ENCODE peak calls at places on chromosomes 3 and 15, in ten cellular contexts. D is memory B cell; V is stimulated activated CD8-positive, alpha-beta memory T cell treated with anti-CD3 and anti-CD28 coated beads, Interleukin-4, amount 100 ng/mL, for 24 hours; P is NCI-H460; F is activated naive CD4-positive, alpha-beta T cell treated with Interleukin-2 at 50 U/mL for 16 hours; Y is NCI-H1105 treated with DMSO at 0.1 percent for 48 hours; X is stimulated activated CD4-positive, alpha-beta T cell treated with anti-CD3 and anti-CD28 coated beads, Interleukin-1b, Interleukin-23, amount 100 ng/mL, for 4 hours; T is dorsolateral prefrontal cortex; U is GM20000; R is progenitor cell of endocrine pancreas. M is an unnamed sample.

GRCh38 chr15:93037341-93038063 is 51.5 kb downstream of the RGMA start:
- DNase-seq in D (no peak), V (no peak), P (no peak), F (no peak), Y (no peak), X (no peak), T (no peak), U (peak; percentile 15), R (no peak), M (no peak)

GRCh38 chr15:75647370-75648155 is at the start of gene SNX33:
- DNase-seq in D (peak; percentile 32), V (peak; percentile 38), P (peak; percentile 50), F (peak; percentile 61), Y (peak; percentile 3), X (peak; percentile 36), T (no peak), U (peak; percentile 84), R (peak; percentile 57), M (no peak)

GRCh38 chr3:51539291-51539891 is 872 bp downstream of the RAD54L2 start:
- DNase-seq in D (no peak), V (peak; percentile 26), P (no peak), F (peak; percentile 63), Y (no peak), X (peak; percentile 27), T (no peak), U (peak; percentile 43), R (no peak), M (peak; percentile 38)

GRCh38 chr3:172666181-172666872 is 44.5 kb downstream of the NCEH1 start:
- DNase-seq in D (no peak), V (no peak), P (no peak), F (no peak), Y (no peak), X (no peak), T (no peak), U (no peak), R (no peak), M (no peak)

GRCh38 chr15:88982304-88982945 is 69.2 kb upstream of the MFGE8 start:
- DNase-seq in D (no peak), V (no peak), P (no peak), F (no peak), Y (no peak), X (no peak), T (no peak), U (peak; percentile 76), R (no peak), M (no peak)

GRCh38 chr3:179788996-179789395 is 136.2 kb downstream of the USP13 start:
- DNase-seq in D (no peak), V (no peak), P (no peak), F (no peak), Y (no peak), X (no peak), T (no peak), U (no peak), R (no peak), M (no peak)

GRCh38 chr3:77281721-77282120 is 241.8 kb downstream of the ROBO2 start:
- DNase-seq in D (no peak), V (no peak), P (no peak), F (no peak), Y (no peak), X (no peak), T (no peak), U (no peak), R (no peak), M (no peak)

GRCh38 chr3:111768571-111769100 is 90.4 kb upstream of the PHLDB2 start:
- DNase-seq in D (no peak), V (no peak), P (no peak), F (no peak), Y (no peak), X (no peak), T (no peak), U (no peak), R (no peak), M (peak; percentile 97)

GRCh38 chr3:126523745-126524428 is at the start of gene CHST13:
- DNase-seq in D (no peak), V (no peak), P (peak; percentile 19), F (no peak), Y (peak; percentile 33), X (no peak), T (no peak), U (no peak), R (no peak), M (no peak)

GRCh38 chr3:23165571-23165970 is 37.6 kb upstream of the UBE2E2 start:
- DNase-seq in D (no peak), V (no peak), P (no peak), F (no peak), Y (no peak), X (no peak), T (no peak), U (no peak), R (no peak), M (no peak)

GRCh38 chr3:51931756-51932155 is 9.9 kb downstream of the RRP9 start:
- DNase-seq in D (no peak), V (no peak), P (no peak), F (no peak), Y (no peak), X (no peak), T (no peak), U (no peak), R (no peak), M (no peak)

GRCh38 chr3:23601020-23601822 is 204.5 kb upstream of the UBE2E1 start:
- DNase-seq in D (no peak), V (no peak), P (no peak), F (no peak), Y (no peak), X (no peak), T (no peak), U (no peak), R (no peak), M (peak; percentile 39)

GRCh38 chr3:182808041-182808765 is 14.9 kb downstream of the ATP11B start:
- DNase-seq in D (no peak), V (no peak), P (no peak), F (no peak), Y (no peak), X (no peak), T (no peak), U (no peak), R (no peak), M (no peak)

GRCh38 chr3:160279657-160280056 is 54.4 kb downstream of the C3orf80 start:
- DNase-seq in D (no peak), V (no peak), P (no peak), F (no peak), Y (no peak), X (no peak), T (no peak), U (no peak), R (no peak), M (no peak)

GRCh38 chr3:137035631-137036030 is 77.8 kb downstream of the IL20RB start:
- DNase-seq in D (no peak), V (no peak), P (no peak), F (no peak), Y (no peak), X (no peak), T (no peak), U (no peak), R (no peak), M (no peak)

GRCh38 chr3:58116161-58116955 is 94.4 kb downstream of the DNASE1L3 start:
- DNase-seq in D (peak; percentile 69), V (peak; percentile 12), P (no peak), F (peak; percentile 42), Y (no peak), X (peak; percentile 28), T (no peak), U (peak; percentile 62), R (no peak), M (no peak)

GRCh38 chr3:179768080-179768479 is 115.2 kb downstream of the USP13 start:
- DNase-seq in D (no peak), V (no peak), P (peak; percentile 32), F (no peak), Y (peak; percentile 80), X (no peak), T (no peak), U (no peak), R (peak; percentile 12), M (peak; percentile 43)

GRCh38 chr3:115576325-115576724 is 47.0 kb upstream of the GAP43 start:
- DNase-seq in D (no peak), V (no peak), P (no peak), F (no peak), Y (no peak), X (no peak), T (no peak), U (no peak), R (no peak), M (no peak)

GRCh38 chr3:184645304-184645703 is 66.6 kb downstream of the MAGEF1 start:
- DNase-seq in D (no peak), V (no peak), P (peak; percentile 54), F (no peak), Y (peak; percentile 17), X (no peak), T (no peak), U (no peak), R (no peak), M (no peak)

GRCh38 chr15:99526671-99527070 is 39.1 kb upstream of the MEF2A start:
- DNase-seq in D (no peak), V (no peak), P (no peak), F (no peak), Y (no peak), X (no peak), T (no peak), U (no peak), R (no peak), M (no peak)

GRCh38 chr3:14802332-14802731 is 16.4 kb upstream of the FGD5 start:
- DNase-seq in D (no peak), V (no peak), P (no peak), F (no peak), Y (no peak), X (no peak), T (no peak), U (no peak), R (no peak), M (no peak)

GRCh38 chr3:149702691-149703426 is 45.0 kb upstream of the WWTR1 start:
- DNase-seq in D (no peak), V (no peak), P (no peak), F (no peak), Y (no peak), X (no peak), T (no peak), U (no peak), R (no peak), M (peak; percentile 21)

GRCh38 chr3:126816956-126817777 is 113.1 kb downstream of the CHCHD6 start:
- DNase-seq in D (no peak), V (no peak), P (no peak), F (no peak), Y (peak; percentile 96), X (no peak), T (no peak), U (no peak), R (no peak), M (no peak)

GRCh38 chr3:63528325-63529000 is 124.0 kb upstream of the SNTN start:
- DNase-seq in D (no peak), V (no peak), P (no peak), F (no peak), Y (no peak), X (no peak), T (no peak), U (no peak), R (no peak), M (no peak)

GRCh38 chr3:134251731-134252391 is 1.2 kb upstream of the RYK start:
- DNase-seq in D (no peak), V (no peak), P (no peak), F (no peak), Y (no peak), X (no peak), T (no peak), U (no peak), R (no peak), M (no peak)

GRCh38 chr3:9142346-9142745 is 107.1 kb downstream of the SRGAP3 start:
- DNase-seq in D (no peak), V (no peak), P (no peak), F (no peak), Y (peak; percentile 8), X (no peak), T (no peak), U (no peak), R (no peak), M (no peak)

GRCh38 chr3:153348457-153349137 is 186.6 kb downstream of the RAP2B start:
- DNase-seq in D (no peak), V (no peak), P (no peak), F (no peak), Y (no peak), X (no peak), T (no peak), U (no peak), R (no peak), M (no peak)

GRCh38 chr3:70811880-70812279 is 499.4 kb upstream of the MDFIC2 start:
- DNase-seq in D (no peak), V (no peak), P (no peak), F (no peak), Y (peak; percentile 10), X (no peak), T (no peak), U (no peak), R (no peak), M (peak; percentile 77)